ENCODE peak calls at places on chromosomes 16 and 17, in seven cellular contexts. C, O, X, T, K, U and E are unnamed samples.

GRCh38 chr17:32516940-32517711 is 30.3 kb downstream of the CDK5R1 start:
- DNase-seq in U (no peak), O (no peak), K (no peak), C (no peak), T (peak; percentile 27), X (peak; percentile 37), E (no peak)

GRCh38 chr17:17952691-17953090 is 19.5 kb downstream of the TOM1L2 start:
- DNase-seq in U (no peak), T (no peak), X (peak; percentile 49), O (no peak), C (no peak), K (no peak), E (no peak)

GRCh38 chr16:1188781-1189189 is 35.9 kb downstream of the CACNA1H start:
- DNase-seq in C (no peak), O (peak; percentile 88), U (peak; percentile 60), T (no peak), X (peak; percentile 51), K (peak; percentile 50), E (peak; percentile 69)

GRCh38 chr16:4697867-4698291 is 4.5 kb downstream of the NUDT16L1 start:
- DNase-seq in C (no peak), K (no peak), T (no peak), O (no peak), X (no peak), U (no peak), E (no peak)

GRCh38 chr16:4802659-4803287 is 340 bp upstream of the ROGDI start:
- DNase-seq in C (peak; percentile 95), O (peak; percentile 100), K (peak; percentile 84), X (peak; percentile 96), T (peak; percentile 69), U (peak; percentile 99), E (peak; percentile 93)

GRCh38 chr16:85057212-85057889 is 29.8 kb downstream of the KIAA0513 start:
- DNase-seq in O (no peak), X (peak; percentile 41), U (no peak), T (no peak), C (no peak), K (no peak), E (no peak)

GRCh38 chr16:13873835-13874438 is 46.0 kb upstream of the ERCC4 start:
- DNase-seq in T (peak; percentile 23), C (no peak), X (peak; percentile 67), O (peak; percentile 9), K (no peak), U (peak; percentile 14), E (peak; percentile 29)

GRCh38 chr17:68734202-68734825 is 133.1 kb upstream of the FAM20A start:
- DNase-seq in X (no peak), K (no peak), U (no peak), T (no peak), C (no peak), O (no peak), E (no peak)

GRCh38 chr17:78736526-78737079 is 45.5 kb downstream of the CYTH1 start:
- DNase-seq in U (peak; percentile 85), T (peak; percentile 28), X (peak; percentile 72), O (no peak), K (peak; percentile 55), C (peak; percentile 96), E (no peak)